ENCODE peak calls at places on chromosomes 11 and 22, in five cellular contexts. One of them, this sample, is unnamed.

GRCh38 chr11:93567406-93567819 is 24.2 kb upstream of the SMCO4 start:
- DNase-seq in lung microvascular endothelial cell: no peak
- DNase-seq in mesenteric fat pad: no peak
- DNase-seq in HTR-8/SVneo: no peak
- DNase-seq in AG08395: peak; percentile 11
- DNase-seq in this sample: no peak

GRCh38 chr11:107017433-107018227 is 646 bp downstream of the GUCY1A2 start:
- DNase-seq in mesenteric fat pad: peak; percentile 87
- DNase-seq in HTR-8/SVneo: peak; percentile 29
- DNase-seq in AG08395: peak; percentile 25
- DNase-seq in lung microvascular endothelial cell: no peak
- DNase-seq in this sample: peak; percentile 46

GRCh38 chr11:121018746-121019145 is 5.2 kb upstream of the TBCEL start:
- DNase-seq in AG08395: no peak
- DNase-seq in lung microvascular endothelial cell: no peak
- DNase-seq in mesenteric fat pad: no peak
- DNase-seq in HTR-8/SVneo: no peak
- DNase-seq in this sample: no peak

GRCh38 chr11:47726878-47727514 is 11.8 kb upstream of the AGBL2 start:
- DNase-seq in lung microvascular endothelial cell: no peak
- DNase-seq in mesenteric fat pad: no peak
- DNase-seq in AG08395: no peak
- DNase-seq in HTR-8/SVneo: no peak
- DNase-seq in this sample: no peak

GRCh38 chr22:17352798-17353197 is 16.5 kb upstream of the CECR2 start:
- DNase-seq in HTR-8/SVneo: no peak
- DNase-seq in lung microvascular endothelial cell: no peak
- DNase-seq in AG08395: no peak
- DNase-seq in mesenteric fat pad: no peak
- DNase-seq in this sample: no peak

GRCh38 chr11:61764606-61765260 is 12.3 kb downstream of the MYRF start:
- DNase-seq in lung microvascular endothelial cell: no peak
- DNase-seq in HTR-8/SVneo: no peak
- DNase-seq in AG08395: no peak
- DNase-seq in mesenteric fat pad: no peak
- DNase-seq in this sample: no peak

GRCh38 chr11:76491644-76492043 is 46.8 kb downstream of the EMSY start:
- DNase-seq in HTR-8/SVneo: no peak
- DNase-seq in lung microvascular endothelial cell: no peak
- DNase-seq in mesenteric fat pad: no peak
- DNase-seq in AG08395: no peak
- DNase-seq in this sample: no peak

GRCh38 chr11:67640021-67640757 is 626 bp upstream of the TBX10 start:
- DNase-seq in lung microvascular endothelial cell: peak; percentile 51
- DNase-seq in AG08395: peak; percentile 69
- DNase-seq in HTR-8/SVneo: peak; percentile 75
- DNase-seq in mesenteric fat pad: peak; percentile 86
- DNase-seq in this sample: peak; percentile 80

GRCh38 chr11:15897211-15897960 is 459.0 kb downstream of the SOX6 start:
- DNase-seq in HTR-8/SVneo: peak; percentile 38
- DNase-seq in AG08395: no peak
- DNase-seq in lung microvascular endothelial cell: no peak
- DNase-seq in mesenteric fat pad: no peak
- DNase-seq in this sample: no peak

GRCh38 chr11:33266418-33267215 is 9.4 kb downstream of the HIPK3 start:
- DNase-seq in AG08395: no peak
- DNase-seq in mesenteric fat pad: no peak
- DNase-seq in lung microvascular endothelial cell: peak; percentile 19
- DNase-seq in HTR-8/SVneo: no peak
- DNase-seq in this sample: no peak

GRCh38 chr11:120332822-120333716 is 3.1 kb upstream of the ARHGEF12 start:
- DNase-seq in HTR-8/SVneo: no peak
- DNase-seq in lung microvascular endothelial cell: peak; percentile 42
- DNase-seq in mesenteric fat pad: no peak
- DNase-seq in AG08395: peak; percentile 52
- DNase-seq in this sample: no peak

GRCh38 chr11:88337342-88338222 is at the start of gene CTSC:
- DNase-seq in HTR-8/SVneo: peak; percentile 86
- DNase-seq in lung microvascular endothelial cell: peak; percentile 91
- DNase-seq in mesenteric fat pad: peak; percentile 98
- DNase-seq in AG08395: peak; percentile 89
- DNase-seq in this sample: peak; percentile 91

GRCh38 chr11:119421351-119421750 is 1.6 kb downstream of the THY1 start:
- DNase-seq in mesenteric fat pad: no peak
- DNase-seq in lung microvascular endothelial cell: no peak
- DNase-seq in HTR-8/SVneo: no peak
- DNase-seq in AG08395: no peak
- DNase-seq in this sample: no peak

GRCh38 chr11:30478923-30479322 is 107.2 kb downstream of the MPPED2 start:
- DNase-seq in lung microvascular endothelial cell: no peak
- DNase-seq in AG08395: peak; percentile 12
- DNase-seq in mesenteric fat pad: no peak
- DNase-seq in HTR-8/SVneo: no peak
- DNase-seq in this sample: no peak

GRCh38 chr11:66459138-66459778 is 7.4 kb upstream of the PELI3 start:
- DNase-seq in AG08395: no peak
- DNase-seq in mesenteric fat pad: no peak
- DNase-seq in lung microvascular endothelial cell: no peak
- DNase-seq in HTR-8/SVneo: no peak
- DNase-seq in this sample: peak; percentile 39

GRCh38 chr22:38257650-38258246 is 15.1 kb downstream of the TMEM184B start:
- DNase-seq in mesenteric fat pad: no peak
- DNase-seq in HTR-8/SVneo: no peak
- DNase-seq in lung microvascular endothelial cell: no peak
- DNase-seq in AG08395: no peak
- DNase-seq in this sample: no peak

GRCh38 chr22:38098410-38099249 is 11.9 kb downstream of the BAIAP2L2 start:
- DNase-seq in lung microvascular endothelial cell: peak; percentile 60
- DNase-seq in AG08395: peak; percentile 72
- DNase-seq in mesenteric fat pad: no peak
- DNase-seq in HTR-8/SVneo: no peak
- DNase-seq in this sample: no peak

GRCh38 chr11:100923555-100923954 is 206.1 kb downstream of the PGR start:
- DNase-seq in HTR-8/SVneo: no peak
- DNase-seq in lung microvascular endothelial cell: no peak
- DNase-seq in AG08395: peak; percentile 5
- DNase-seq in mesenteric fat pad: no peak
- DNase-seq in this sample: no peak

GRCh38 chr11:101553891-101554292 is 29.9 kb downstream of the TRPC6 start:
- DNase-seq in mesenteric fat pad: no peak
- DNase-seq in lung microvascular endothelial cell: no peak
- DNase-seq in HTR-8/SVneo: no peak
- DNase-seq in AG08395: no peak
- DNase-seq in this sample: peak; percentile 16

GRCh38 chr22:26558246-26558895 is 31.6 kb downstream of the TPST2 start:
- DNase-seq in mesenteric fat pad: no peak
- DNase-seq in lung microvascular endothelial cell: no peak
- DNase-seq in HTR-8/SVneo: no peak
- DNase-seq in AG08395: no peak
- DNase-seq in this sample: no peak

GRCh38 chr11:72869845-72870244 is 55.6 kb downstream of the ATG16L2 start:
- DNase-seq in mesenteric fat pad: no peak
- DNase-seq in lung microvascular endothelial cell: no peak
- DNase-seq in HTR-8/SVneo: no peak
- DNase-seq in AG08395: no peak
- DNase-seq in this sample: no peak

GRCh38 chr11:74019860-74020259 is 11.0 kb upstream of the UCP3 start:
- DNase-seq in HTR-8/SVneo: no peak
- DNase-seq in lung microvascular endothelial cell: no peak
- DNase-seq in AG08395: no peak
- DNase-seq in mesenteric fat pad: no peak
- DNase-seq in this sample: no peak

GRCh38 chr11:8531312-8531711 is 62.7 kb downstream of the STK33 start:
- DNase-seq in AG08395: no peak
- DNase-seq in mesenteric fat pad: no peak
- DNase-seq in HTR-8/SVneo: no peak
- DNase-seq in lung microvascular endothelial cell: no peak
- DNase-seq in this sample: no peak

GRCh38 chr11:47532597-47533213 is 20.2 kb downstream of the CELF1 start:
- DNase-seq in HTR-8/SVneo: no peak
- DNase-seq in lung microvascular endothelial cell: no peak
- DNase-seq in mesenteric fat pad: no peak
- DNase-seq in AG08395: no peak
- DNase-seq in this sample: no peak

GRCh38 chr22:43242627-43243026 is 55.7 kb upstream of the TTLL12 start:
- DNase-seq in AG08395: no peak
- DNase-seq in lung microvascular endothelial cell: no peak
- DNase-seq in mesenteric fat pad: no peak
- DNase-seq in HTR-8/SVneo: no peak
- DNase-seq in this sample: no peak

GRCh38 chr11:2511421-2512369 is 66.9 kb downstream of the KCNQ1 start:
- DNase-seq in HTR-8/SVneo: no peak
- DNase-seq in AG08395: no peak
- DNase-seq in mesenteric fat pad: peak; percentile 87
- DNase-seq in lung microvascular endothelial cell: no peak
- DNase-seq in this sample: peak; percentile 17

GRCh38 chr11:8361206-8361605 is 97.5 kb upstream of the LMO1 start:
- DNase-seq in AG08395: no peak
- DNase-seq in lung microvascular endothelial cell: no peak
- DNase-seq in mesenteric fat pad: no peak
- DNase-seq in HTR-8/SVneo: no peak
- DNase-seq in this sample: no peak

GRCh38 chr22:45248832-45249561 is 8.3 kb upstream of the KIAA0930 start:
- DNase-seq in lung microvascular endothelial cell: no peak
- DNase-seq in mesenteric fat pad: no peak
- DNase-seq in HTR-8/SVneo: no peak
- DNase-seq in AG08395: no peak
- DNase-seq in this sample: peak; percentile 77

GRCh38 chr11:18566406-18566805 is 22.1 kb downstream of the UEVLD start:
- DNase-seq in AG08395: no peak
- DNase-seq in HTR-8/SVneo: no peak
- DNase-seq in lung microvascular endothelial cell: no peak
- DNase-seq in mesenteric fat pad: no peak
- DNase-seq in this sample: no peak

GRCh38 chr11:60265373-60266214 is 14.9 kb upstream of the MS4A4A start:
- DNase-seq in AG08395: peak; percentile 50
- DNase-seq in HTR-8/SVneo: peak; percentile 29
- DNase-seq in mesenteric fat pad: no peak
- DNase-seq in lung microvascular endothelial cell: peak; percentile 31
- DNase-seq in this sample: peak; percentile 31

GRCh38 chr11:95922536-95923440 is 1.1 kb downstream of the MTMR2 start:
- DNase-seq in AG08395: peak; percentile 21
- DNase-seq in lung microvascular endothelial cell: peak; percentile 23
- DNase-seq in mesenteric fat pad: no peak
- DNase-seq in HTR-8/SVneo: no peak
- DNase-seq in this sample: no peak